ENCODE peak calls at places on chromosomes 6 and 20, in nine cellular contexts. One of them, this sample, is unnamed.
A peak's percentile ranks its signal among the peaks of the same experiment; 100 is the strongest.

GRCh38 chr6:38391909-38392614 is 247.7 kb downstream of the BTBD9 start:
- DNase-seq in NCI-H69: no peak
- DNase-seq in H54: no peak
- DNase-seq in EL: peak; percentile 49
- DNase-seq in stimulated activated CD4-positive, alpha-beta T cell treated with anti-CD3 and anti-CD28 coated beads, Interleukin-4, amount 100 ng/mL, for 4 hours: no peak
- DNase-seq in HuH-7.5: no peak
- DNase-seq in AG09309: peak; percentile 27
- DNase-seq in retinal pigment epithelial cell: no peak
- DNase-seq in GM19239: no peak
- DNase-seq in this sample: no peak

GRCh38 chr6:157861814-157862213 is 38.8 kb downstream of the SNX9 start:
- DNase-seq in NCI-H69: peak; percentile 22
- DNase-seq in stimulated activated CD4-positive, alpha-beta T cell treated with anti-CD3 and anti-CD28 coated beads, Interleukin-4, amount 100 ng/mL, for 4 hours: no peak
- DNase-seq in HuH-7.5: no peak
- DNase-seq in GM19239: no peak
- DNase-seq in H54: no peak
- DNase-seq in retinal pigment epithelial cell: no peak
- DNase-seq in AG09309: no peak
- DNase-seq in EL: peak; percentile 52
- DNase-seq in this sample: no peak

GRCh38 chr20:36754656-36755222 is 8.8 kb upstream of the NDRG3 start:
- DNase-seq in HuH-7.5: peak; percentile 58
- DNase-seq in H54: peak; percentile 71
- DNase-seq in GM19239: no peak
- DNase-seq in EL: peak; percentile 78
- DNase-seq in NCI-H69: peak; percentile 55
- DNase-seq in retinal pigment epithelial cell: peak; percentile 33
- DNase-seq in AG09309: peak; percentile 37
- DNase-seq in stimulated activated CD4-positive, alpha-beta T cell treated with anti-CD3 and anti-CD28 coated beads, Interleukin-4, amount 100 ng/mL, for 4 hours: peak; percentile 22
- DNase-seq in this sample: peak; percentile 43

GRCh38 chr20:46028110-46028509 is 905 bp upstream of the SLC12A5 start:
- DNase-seq in GM19239: no peak
- DNase-seq in AG09309: no peak
- DNase-seq in HuH-7.5: no peak
- DNase-seq in stimulated activated CD4-positive, alpha-beta T cell treated with anti-CD3 and anti-CD28 coated beads, Interleukin-4, amount 100 ng/mL, for 4 hours: no peak
- DNase-seq in H54: no peak
- DNase-seq in EL: no peak
- DNase-seq in NCI-H69: no peak
- DNase-seq in retinal pigment epithelial cell: no peak
- DNase-seq in this sample: no peak

GRCh38 chr20:11755071-11755881 is 162.4 kb upstream of the BTBD3 start:
- DNase-seq in NCI-H69: peak; percentile 67
- DNase-seq in stimulated activated CD4-positive, alpha-beta T cell treated with anti-CD3 and anti-CD28 coated beads, Interleukin-4, amount 100 ng/mL, for 4 hours: no peak
- DNase-seq in H54: no peak
- DNase-seq in retinal pigment epithelial cell: no peak
- DNase-seq in AG09309: peak; percentile 21
- DNase-seq in GM19239: no peak
- DNase-seq in EL: no peak
- DNase-seq in HuH-7.5: no peak
- DNase-seq in this sample: no peak

GRCh38 chr6:110509617-110510231 is 33.3 kb upstream of the SLC22A16 start:
- DNase-seq in AG09309: peak; percentile 67
- DNase-seq in HuH-7.5: no peak
- DNase-seq in GM19239: no peak
- DNase-seq in retinal pigment epithelial cell: no peak
- DNase-seq in NCI-H69: no peak
- DNase-seq in H54: no peak
- DNase-seq in EL: peak; percentile 91
- DNase-seq in stimulated activated CD4-positive, alpha-beta T cell treated with anti-CD3 and anti-CD28 coated beads, Interleukin-4, amount 100 ng/mL, for 4 hours: no peak
- DNase-seq in this sample: no peak

GRCh38 chr20:50717974-50718761 is 13.2 kb upstream of the PARD6B start:
- DNase-seq in EL: no peak
- DNase-seq in AG09309: no peak
- DNase-seq in GM19239: no peak
- DNase-seq in stimulated activated CD4-positive, alpha-beta T cell treated with anti-CD3 and anti-CD28 coated beads, Interleukin-4, amount 100 ng/mL, for 4 hours: no peak
- DNase-seq in HuH-7.5: no peak
- DNase-seq in retinal pigment epithelial cell: no peak
- DNase-seq in NCI-H69: peak; percentile 28
- DNase-seq in H54: no peak
- DNase-seq in this sample: peak; percentile 34

GRCh38 chr20:9359561-9360308 is 154.7 kb upstream of the LAMP5 start:
- DNase-seq in HuH-7.5: peak; percentile 18
- DNase-seq in retinal pigment epithelial cell: no peak
- DNase-seq in H54: no peak
- DNase-seq in AG09309: peak; percentile 71
- DNase-seq in NCI-H69: peak; percentile 66
- DNase-seq in stimulated activated CD4-positive, alpha-beta T cell treated with anti-CD3 and anti-CD28 coated beads, Interleukin-4, amount 100 ng/mL, for 4 hours: no peak
- DNase-seq in EL: peak; percentile 66
- DNase-seq in GM19239: no peak
- DNase-seq in this sample: peak; percentile 77

GRCh38 chr6:130018830-130019795 is 732 bp downstream of the L3MBTL3 start:
- DNase-seq in NCI-H69: peak; percentile 59
- DNase-seq in retinal pigment epithelial cell: no peak
- DNase-seq in stimulated activated CD4-positive, alpha-beta T cell treated with anti-CD3 and anti-CD28 coated beads, Interleukin-4, amount 100 ng/mL, for 4 hours: peak; percentile 40
- DNase-seq in AG09309: no peak
- DNase-seq in EL: peak; percentile 52
- DNase-seq in GM19239: peak; percentile 46
- DNase-seq in HuH-7.5: peak; percentile 57
- DNase-seq in H54: no peak
- DNase-seq in this sample: peak; percentile 73

GRCh38 chr6:55758156-55758942 is 117.0 kb downstream of the BMP5 start:
- DNase-seq in HuH-7.5: no peak
- DNase-seq in NCI-H69: peak; percentile 69
- DNase-seq in retinal pigment epithelial cell: peak; percentile 18
- DNase-seq in stimulated activated CD4-positive, alpha-beta T cell treated with anti-CD3 and anti-CD28 coated beads, Interleukin-4, amount 100 ng/mL, for 4 hours: no peak
- DNase-seq in EL: peak; percentile 87
- DNase-seq in AG09309: peak; percentile 87
- DNase-seq in H54: no peak
- DNase-seq in GM19239: no peak
- DNase-seq in this sample: no peak

GRCh38 chr6:162538643-162539064 is 188.9 kb downstream of the PRKN start:
- DNase-seq in HuH-7.5: no peak
- DNase-seq in retinal pigment epithelial cell: no peak
- DNase-seq in GM19239: no peak
- DNase-seq in NCI-H69: peak; percentile 91
- DNase-seq in H54: no peak
- DNase-seq in AG09309: no peak
- DNase-seq in stimulated activated CD4-positive, alpha-beta T cell treated with anti-CD3 and anti-CD28 coated beads, Interleukin-4, amount 100 ng/mL, for 4 hours: no peak
- DNase-seq in EL: no peak
- DNase-seq in this sample: peak; percentile 82